ENCODE peak calls at places on chromosomes 16 and 17, in seven cellular contexts. Q, R, N, J, V, G and S are unnamed samples.

GRCh38 chr17:5762191-5762590 is 177.9 kb upstream of the NLRP1 start:
- DNase-seq in Q (peak; percentile 16), R (no peak), N (no peak), J (no peak), V (no peak), G (no peak), S (no peak)

GRCh38 chr17:67043283-67043682 is 1.1 kb upstream of the CACNG1 start:
- DNase-seq in Q (no peak), R (no peak), N (no peak), J (no peak), V (no peak), G (no peak), S (no peak)

GRCh38 chr16:86874141-86874540 is 295.8 kb downstream of the FOXL1 start:
- DNase-seq in Q (peak; percentile 13), R (peak; percentile 45), N (no peak), J (no peak), V (no peak), G (no peak), S (peak; percentile 62)

GRCh38 chr17:57984226-57984890 is 3.7 kb downstream of the VEZF1 start:
- DNase-seq in Q (peak; percentile 35), R (no peak), N (no peak), J (no peak), V (no peak), G (no peak), S (no peak)

GRCh38 chr16:54180421-54181359 is 105.9 kb downstream of the IRX3 start:
- DNase-seq in Q (no peak), R (no peak), N (no peak), J (no peak), V (no peak), G (no peak), S (no peak)

GRCh38 chr17:66002807-66003206 is 189.1 kb downstream of the CEP112 start:
- DNase-seq in Q (peak; percentile 26), R (no peak), N (no peak), J (no peak), V (no peak), G (no peak), S (no peak)

GRCh38 chr17:78241277-78242023 is 10.0 kb downstream of the TMEM235 start:
- DNase-seq in Q (peak; percentile 59), R (no peak), N (no peak), J (no peak), V (peak; percentile 37), G (no peak), S (peak; percentile 79)

GRCh38 chr17:17140590-17140980 is 65.5 kb downstream of the PLD6 start:
- DNase-seq in Q (peak; percentile 69), R (no peak), N (no peak), J (no peak), V (no peak), G (no peak), S (no peak)

GRCh38 chr17:10197721-10198508 is 491 bp downstream of the GAS7 start:
- DNase-seq in Q (no peak), R (no peak), N (no peak), J (no peak), V (peak; percentile 79), G (no peak), S (peak; percentile 40)